ENCODE peak calls at places on chromosomes 13 and 19, in ten cellular contexts. One of them, this sample, is unnamed.

GRCh38 chr19:19297759-19298158 is 22.6 kb downstream of the SUGP1 start:
- DNase-seq in thoracic aorta: no peak
- DNase-seq in PC-3: no peak
- DNase-seq in astrocyte: no peak
- DNase-seq in neural progenitor cell: no peak
- DNase-seq in heart left ventricle: peak
- DNase-seq in CD4-positive, alpha-beta T cell: no peak
- DNase-seq in HFFc6: no peak
- DNase-seq in osteoblast: no peak
- DNase-seq in tibial nerve: no peak
- DNase-seq in this sample: no peak

GRCh38 chr19:42023121-42023942 is 29.3 kb upstream of the ATP1A3 start:
- DNase-seq in CD4-positive, alpha-beta T cell: no peak
- DNase-seq in astrocyte: no peak
- DNase-seq in tibial nerve: no peak
- DNase-seq in HFFc6: peak
- DNase-seq in neural progenitor cell: peak
- DNase-seq in PC-3: peak
- DNase-seq in osteoblast: peak
- DNase-seq in thoracic aorta: no peak
- DNase-seq in heart left ventricle: no peak
- DNase-seq in this sample: no peak

GRCh38 chr13:20193142-20193923 is 595 bp upstream of the GJB2 start:
- DNase-seq in astrocyte: no peak
- DNase-seq in thoracic aorta: no peak
- DNase-seq in HFFc6: no peak
- DNase-seq in tibial nerve: no peak
- DNase-seq in PC-3: peak
- DNase-seq in CD4-positive, alpha-beta T cell: no peak
- DNase-seq in neural progenitor cell: peak
- DNase-seq in heart left ventricle: no peak
- DNase-seq in osteoblast: peak
- DNase-seq in this sample: no peak

GRCh38 chr19:50415661-50416033 is 3.1 kb upstream of the SPIB start:
- DNase-seq in HFFc6: no peak
- DNase-seq in astrocyte: no peak
- DNase-seq in PC-3: no peak
- DNase-seq in neural progenitor cell: no peak
- DNase-seq in heart left ventricle: no peak
- DNase-seq in thoracic aorta: no peak
- DNase-seq in osteoblast: no peak
- DNase-seq in CD4-positive, alpha-beta T cell: no peak
- DNase-seq in tibial nerve: no peak
- DNase-seq in this sample: no peak

GRCh38 chr13:40272776-40273139 is 393.7 kb downstream of the FOXO1 start:
- DNase-seq in osteoblast: no peak
- DNase-seq in HFFc6: peak
- DNase-seq in PC-3: peak
- DNase-seq in thoracic aorta: no peak
- DNase-seq in heart left ventricle: no peak
- DNase-seq in CD4-positive, alpha-beta T cell: no peak
- DNase-seq in tibial nerve: no peak
- DNase-seq in astrocyte: peak
- DNase-seq in neural progenitor cell: no peak
- DNase-seq in this sample: peak

GRCh38 chr13:111046590-111047141 is 68.4 kb upstream of the ARHGEF7 start:
- DNase-seq in thoracic aorta: no peak
- DNase-seq in tibial nerve: no peak
- DNase-seq in PC-3: no peak
- DNase-seq in heart left ventricle: peak
- DNase-seq in osteoblast: no peak
- DNase-seq in neural progenitor cell: no peak
- DNase-seq in astrocyte: no peak
- DNase-seq in CD4-positive, alpha-beta T cell: no peak
- DNase-seq in HFFc6: peak
- DNase-seq in this sample: no peak

GRCh38 chr13:19984430-19985218 is 26.1 kb downstream of the ZMYM2 start:
- DNase-seq in thoracic aorta: no peak
- DNase-seq in HFFc6: peak
- DNase-seq in CD4-positive, alpha-beta T cell: no peak
- DNase-seq in tibial nerve: no peak
- DNase-seq in heart left ventricle: no peak
- DNase-seq in PC-3: peak
- DNase-seq in astrocyte: peak
- DNase-seq in osteoblast: peak
- DNase-seq in neural progenitor cell: peak
- DNase-seq in this sample: peak

GRCh38 chr19:19260842-19261241 is 12.3 kb downstream of the TM6SF2 start:
- DNase-seq in CD4-positive, alpha-beta T cell: no peak
- DNase-seq in heart left ventricle: no peak
- DNase-seq in osteoblast: peak
- DNase-seq in astrocyte: no peak
- DNase-seq in PC-3: no peak
- DNase-seq in HFFc6: no peak
- DNase-seq in thoracic aorta: no peak
- DNase-seq in neural progenitor cell: no peak
- DNase-seq in tibial nerve: no peak
- DNase-seq in this sample: no peak

GRCh38 chr13:102690883-102691282 is 4.0 kb downstream of the METTL21C start:
- DNase-seq in thoracic aorta: no peak
- DNase-seq in heart left ventricle: no peak
- DNase-seq in neural progenitor cell: no peak
- DNase-seq in HFFc6: no peak
- DNase-seq in PC-3: no peak
- DNase-seq in tibial nerve: no peak
- DNase-seq in CD4-positive, alpha-beta T cell: no peak
- DNase-seq in astrocyte: no peak
- DNase-seq in osteoblast: no peak
- DNase-seq in this sample: no peak

GRCh38 chr19:46032597-46033025 is 8.2 kb downstream of the IGFL4 start:
- DNase-seq in CD4-positive, alpha-beta T cell: no peak
- DNase-seq in tibial nerve: no peak
- DNase-seq in neural progenitor cell: no peak
- DNase-seq in osteoblast: no peak
- DNase-seq in PC-3: no peak
- DNase-seq in HFFc6: no peak
- DNase-seq in heart left ventricle: no peak
- DNase-seq in thoracic aorta: no peak
- DNase-seq in astrocyte: no peak
- DNase-seq in this sample: no peak

GRCh38 chr13:64339373-64340063 is 2890.6 kb downstream of the PCDH9 start:
- DNase-seq in PC-3: no peak
- DNase-seq in astrocyte: no peak
- DNase-seq in tibial nerve: no peak
- DNase-seq in thoracic aorta: no peak
- DNase-seq in osteoblast: no peak
- DNase-seq in HFFc6: no peak
- DNase-seq in neural progenitor cell: no peak
- DNase-seq in heart left ventricle: no peak
- DNase-seq in CD4-positive, alpha-beta T cell: no peak
- DNase-seq in this sample: no peak

GRCh38 chr13:109568273-109568900 is 218.0 kb downstream of the IRS2 start:
- DNase-seq in heart left ventricle: no peak
- DNase-seq in tibial nerve: no peak
- DNase-seq in astrocyte: no peak
- DNase-seq in osteoblast: peak
- DNase-seq in PC-3: no peak
- DNase-seq in CD4-positive, alpha-beta T cell: no peak
- DNase-seq in HFFc6: no peak
- DNase-seq in neural progenitor cell: no peak
- DNase-seq in thoracic aorta: no peak
- DNase-seq in this sample: no peak

GRCh38 chr13:29513002-29513980 is 82.2 kb downstream of the SLC7A1 start:
- DNase-seq in osteoblast: no peak
- DNase-seq in astrocyte: no peak
- DNase-seq in neural progenitor cell: no peak
- DNase-seq in tibial nerve: no peak
- DNase-seq in CD4-positive, alpha-beta T cell: no peak
- DNase-seq in HFFc6: peak
- DNase-seq in PC-3: peak
- DNase-seq in thoracic aorta: no peak
- DNase-seq in heart left ventricle: no peak
- DNase-seq in this sample: no peak

GRCh38 chr13:27375686-27376326 is 48.6 kb upstream of the GTF3A start:
- DNase-seq in HFFc6: peak
- DNase-seq in heart left ventricle: peak
- DNase-seq in osteoblast: peak
- DNase-seq in neural progenitor cell: peak
- DNase-seq in PC-3: peak
- DNase-seq in tibial nerve: no peak
- DNase-seq in astrocyte: peak
- DNase-seq in thoracic aorta: no peak
- DNase-seq in CD4-positive, alpha-beta T cell: peak
- DNase-seq in this sample: peak

GRCh38 chr13:29516880-29517279 is 78.6 kb downstream of the SLC7A1 start:
- DNase-seq in astrocyte: no peak
- DNase-seq in heart left ventricle: no peak
- DNase-seq in neural progenitor cell: no peak
- DNase-seq in tibial nerve: no peak
- DNase-seq in CD4-positive, alpha-beta T cell: no peak
- DNase-seq in PC-3: no peak
- DNase-seq in osteoblast: no peak
- DNase-seq in HFFc6: no peak
- DNase-seq in thoracic aorta: no peak
- DNase-seq in this sample: no peak

DNA sequence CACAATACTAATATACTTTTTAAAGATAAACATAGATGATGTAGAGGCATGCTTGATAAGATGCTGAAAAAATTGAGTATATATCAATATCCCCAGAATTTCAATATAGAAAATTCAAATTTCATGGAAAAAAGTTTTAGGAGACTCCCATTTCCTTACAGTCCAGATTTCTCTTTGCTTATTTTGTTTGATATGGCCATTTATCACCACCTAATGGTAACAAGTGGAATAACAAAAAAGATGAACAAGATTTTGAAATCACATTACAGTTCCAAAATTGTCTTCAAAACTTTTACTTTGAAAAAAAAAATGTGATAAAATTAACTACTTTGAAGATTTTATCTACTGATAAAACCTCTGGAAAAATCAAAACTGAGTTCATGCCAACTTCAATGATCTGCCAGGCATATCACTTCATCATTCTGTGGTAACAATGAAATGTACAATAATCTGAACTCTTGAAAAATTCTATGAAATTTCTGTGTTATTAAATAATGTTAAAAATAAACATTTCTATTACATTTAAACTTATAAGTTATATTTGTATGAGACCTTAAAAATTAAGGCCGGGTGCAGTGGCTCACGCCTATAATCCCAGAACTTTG is 17.5 kb downstream of the MIPEP start:
- DNase-seq in heart left ventricle: no peak
- DNase-seq in neural progenitor cell: peak
- DNase-seq in thoracic aorta: no peak
- DNase-seq in tibial nerve: no peak
- DNase-seq in HFFc6: peak
- DNase-seq in CD4-positive, alpha-beta T cell: no peak
- DNase-seq in osteoblast: peak
- DNase-seq in astrocyte: peak
- DNase-seq in PC-3: peak
- DNase-seq in this sample: peak
- TF ChIP-seq CTCF in heart left ventricle: peak
- TF ChIP-seq CTCF in neural progenitor cell: peak
- TF ChIP-seq CTCF in thoracic aorta: peak
- TF ChIP-seq CTCF in tibial nerve: peak
- TF ChIP-seq CTCF in HFFc6: peak
- TF ChIP-seq CTCF in CD4-positive, alpha-beta T cell: peak
- TF ChIP-seq CTCF in osteoblast: peak
- TF ChIP-seq CTCF in astrocyte: peak
- TF ChIP-seq CTCF in PC-3: peak
- TF ChIP-seq CTCF in this sample: peak

DNA sequence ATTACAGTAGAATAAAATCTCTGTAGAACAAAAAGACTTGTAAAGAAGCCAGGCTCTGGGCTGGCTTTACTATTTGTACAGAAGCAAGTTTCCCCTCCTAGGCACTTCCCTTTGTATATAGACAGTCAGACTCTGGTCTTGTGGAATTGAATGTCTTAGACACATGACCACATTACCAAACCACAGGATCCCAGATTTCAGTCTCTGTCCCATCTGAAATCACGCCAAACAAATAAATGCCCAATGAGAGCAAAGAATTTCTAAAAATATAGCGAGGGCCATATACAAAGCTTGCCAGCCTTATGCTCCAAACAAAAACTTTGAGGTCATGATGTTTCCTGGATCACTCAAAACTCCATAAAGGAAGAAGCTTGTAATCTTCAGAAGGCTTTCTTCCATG is 23.9 kb downstream of the CCDC70 start:
- DNase-seq in PC-3: no peak
- DNase-seq in osteoblast: no peak
- DNase-seq in neural progenitor cell: no peak
- DNase-seq in heart left ventricle: no peak
- DNase-seq in CD4-positive, alpha-beta T cell: no peak
- DNase-seq in HFFc6: no peak
- DNase-seq in astrocyte: no peak
- DNase-seq in thoracic aorta: no peak
- DNase-seq in tibial nerve: no peak
- DNase-seq in this sample: no peak
- TF ChIP-seq CTCF in PC-3: no peak
- TF ChIP-seq CTCF in osteoblast: no peak
- TF ChIP-seq CTCF in neural progenitor cell: no peak
- TF ChIP-seq CTCF in heart left ventricle: no peak
- TF ChIP-seq CTCF in CD4-positive, alpha-beta T cell: no peak
- TF ChIP-seq CTCF in HFFc6: no peak
- TF ChIP-seq CTCF in astrocyte: no peak
- TF ChIP-seq CTCF in thoracic aorta: no peak
- TF ChIP-seq CTCF in tibial nerve: no peak
- TF ChIP-seq CTCF in this sample: no peak

GRCh38 chr13:22432690-22433089 is 748.1 kb upstream of the SGCG start:
- DNase-seq in HFFc6: no peak
- DNase-seq in neural progenitor cell: no peak
- DNase-seq in heart left ventricle: no peak
- DNase-seq in thoracic aorta: no peak
- DNase-seq in CD4-positive, alpha-beta T cell: no peak
- DNase-seq in astrocyte: no peak
- DNase-seq in tibial nerve: no peak
- DNase-seq in PC-3: no peak
- DNase-seq in osteoblast: no peak
- DNase-seq in this sample: no peak
- TF ChIP-seq CTCF in HFFc6: no peak
- TF ChIP-seq CTCF in neural progenitor cell: no peak
- TF ChIP-seq CTCF in heart left ventricle: no peak
- TF ChIP-seq CTCF in thoracic aorta: no peak
- TF ChIP-seq CTCF in CD4-positive, alpha-beta T cell: no peak
- TF ChIP-seq CTCF in astrocyte: no peak
- TF ChIP-seq CTCF in tibial nerve: no peak
- TF ChIP-seq CTCF in PC-3: no peak
- TF ChIP-seq CTCF in osteoblast: no peak
- TF ChIP-seq CTCF in this sample: no peak

DNA sequence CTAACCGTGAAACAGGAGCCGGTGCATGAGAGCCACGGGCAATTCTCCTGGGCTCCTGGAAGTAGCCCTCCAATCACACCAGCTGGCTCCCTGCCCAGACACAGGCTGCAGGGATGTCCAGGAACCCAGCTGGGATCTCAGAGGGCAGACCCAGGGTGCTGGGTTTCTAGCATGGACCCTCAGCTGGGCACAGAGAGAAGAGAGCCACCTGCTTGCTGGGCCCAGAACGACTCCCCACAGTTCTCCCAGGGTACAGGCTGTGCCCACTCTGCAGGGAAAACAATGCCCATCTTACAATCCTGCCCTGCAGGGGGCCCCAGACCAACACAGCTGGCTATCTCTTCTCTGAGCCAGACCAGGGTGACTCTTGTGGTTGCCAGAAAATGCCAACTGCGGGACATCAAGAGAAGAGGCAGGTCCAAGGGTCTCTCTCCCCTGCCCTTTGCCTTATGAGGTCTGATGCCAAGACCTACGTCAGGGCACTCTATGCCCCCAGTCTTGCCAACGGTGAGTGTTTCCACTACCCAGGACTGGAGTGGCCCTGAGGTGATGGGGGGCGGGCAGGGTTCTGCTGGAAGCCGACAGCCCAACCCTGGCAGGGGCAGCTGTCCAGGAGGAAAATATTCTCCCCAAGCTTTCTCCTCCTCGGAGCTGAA is 64.6 kb downstream of the CEBPG start:
- DNase-seq in heart left ventricle: peak
- DNase-seq in PC-3: peak
- DNase-seq in astrocyte: peak
- DNase-seq in thoracic aorta: no peak
- DNase-seq in osteoblast: peak
- DNase-seq in neural progenitor cell: no peak
- DNase-seq in HFFc6: no peak
- DNase-seq in tibial nerve: no peak
- DNase-seq in CD4-positive, alpha-beta T cell: no peak
- DNase-seq in this sample: no peak
- TF ChIP-seq CTCF in heart left ventricle: peak
- TF ChIP-seq CTCF in PC-3: peak
- TF ChIP-seq CTCF in astrocyte: no peak
- TF ChIP-seq CTCF in thoracic aorta: no peak
- TF ChIP-seq CTCF in osteoblast: peak
- TF ChIP-seq CTCF in neural progenitor cell: peak
- TF ChIP-seq CTCF in HFFc6: peak
- TF ChIP-seq CTCF in tibial nerve: no peak
- TF ChIP-seq CTCF in CD4-positive, alpha-beta T cell: no peak
- TF ChIP-seq CTCF in this sample: no peak